ENCODE peak calls at places on chromosome 14, in six cellular contexts. C is IMR-90, L is neuronal stem cell, W is mesenchymal stem cell, E is mesendoderm, G is H1. V is an unnamed sample.
A peak's percentile ranks its signal among the peaks of the same experiment; 100 is the strongest.

GRCh38 chr14:77707355-77707723 is 484 bp downstream of the ALKBH1 start:
- DNase-seq in L (peak; percentile 14), W (peak; percentile 71), C (peak; percentile 63), G (no peak), E (peak; percentile 51), V (no peak)

GRCh38 chr14:54606631-54607133 is 39.8 kb downstream of the SAMD4A start:
- DNase-seq in G (no peak), L (no peak), E (no peak), C (peak; percentile 83), W (peak; percentile 74), V (no peak)

GRCh38 chr14:91108941-91109611 is 4.8 kb upstream of the DGLUCY start:
- DNase-seq in W (no peak), G (no peak), C (no peak), E (no peak), L (no peak), V (no peak)

GRCh38 chr14:34052658-34053014 is 101.8 kb upstream of the EGLN3 start:
- DNase-seq in L (no peak), C (no peak), G (no peak), W (peak; percentile 86), E (peak; percentile 80), V (peak; percentile 39)

GRCh38 chr14:101933209-101933608 is 31.2 kb upstream of the DYNC1H1 start:
- DNase-seq in W (no peak), C (no peak), L (no peak), E (no peak), G (no peak), V (no peak)

GRCh38 chr14:53470351-53471043 is 317.4 kb upstream of the DDHD1 start:
- DNase-seq in L (no peak), C (peak; percentile 60), E (peak; percentile 52), W (no peak), G (no peak), V (no peak)

GRCh38 chr14:23640524-23641141 is 4.5 kb downstream of the DHRS2 start:
- DNase-seq in E (peak; percentile 43), C (peak; percentile 49), W (no peak), L (no peak), G (no peak), V (peak; percentile 49)

GRCh38 chr14:92584221-92584620 is 70.6 kb downstream of the RIN3 start:
- DNase-seq in E (no peak), G (no peak), W (no peak), L (no peak), C (no peak), V (no peak)

GRCh38 chr14:94390372-94391086 is 2.1 kb upstream of the SERPINA1 start:
- DNase-seq in W (no peak), C (no peak), E (no peak), L (no peak), G (no peak), V (no peak)

GRCh38 chr14:44099752-44100462 is 407.2 kb downstream of the FSCB start:
- DNase-seq in G (no peak), L (no peak), C (no peak), E (no peak), W (no peak), V (no peak)

DNA sequence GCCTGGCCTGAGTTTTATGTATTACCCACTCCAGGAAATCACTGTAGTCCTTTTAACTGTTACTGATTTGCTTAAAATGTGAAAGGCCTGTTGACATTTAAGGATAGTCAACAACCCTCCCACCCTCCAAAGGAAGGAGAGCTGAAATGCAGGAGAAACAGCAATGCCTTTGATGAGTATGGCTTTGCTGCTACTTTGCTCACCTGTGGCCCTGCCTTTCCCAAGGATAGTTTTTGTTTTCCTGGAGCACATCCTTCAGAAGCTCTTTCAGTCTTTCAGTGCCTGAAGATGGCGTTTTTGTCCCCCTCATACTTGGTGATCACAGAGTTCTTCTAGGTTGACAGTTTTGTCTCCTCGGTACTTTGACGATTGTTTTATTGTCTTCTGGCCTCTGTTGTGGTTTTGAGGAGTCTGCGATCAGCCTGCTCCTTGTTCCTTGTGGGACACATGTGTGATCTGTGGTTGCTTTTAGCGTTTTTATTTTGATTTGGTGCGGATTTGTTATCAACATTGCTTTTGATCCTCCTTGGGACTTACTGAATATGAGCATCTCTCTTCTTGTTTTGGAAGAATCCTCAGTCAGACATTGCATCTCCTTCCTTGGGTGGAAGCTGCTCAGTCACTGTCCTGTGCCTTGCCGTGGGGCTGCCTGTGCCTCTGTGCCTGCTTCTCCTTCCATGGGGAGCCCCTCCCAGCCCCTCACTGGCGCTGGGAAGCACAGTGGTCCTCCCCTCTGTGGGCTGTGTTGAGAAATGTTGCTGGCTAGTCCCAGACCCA is 17.2 kb downstream of the PACS2 start:
- DNase-seq in L (no peak), C (no peak), W (no peak), E (no peak), G (no peak), V (no peak)
- H3K79me1 ChIP-seq in L (peaks cover 4% of the 10 kb centered on the region), C (peaks cover 61% of the 10 kb centered on the region), W (peaks cover 70% of the 10 kb centered on the region), E (peaks cover 20% of the 10 kb centered on the region), G (peaks cover 52% of the 10 kb centered on the region), V (peaks cover 8% of the 10 kb centered on the region)

GRCh38 chr14:26370118-26370517 is 227.7 kb downstream of the NOVA1 start:
- DNase-seq in W (peak; percentile 74), E (no peak), L (no peak), G (no peak), C (peak; percentile 4), V (no peak)
- H2BK15ac ChIP-seq in W (no peak overlapping the region), E (no peak overlapping the region), L (no peak overlapping the region), G (no peak overlapping the region), C (no peak overlapping the region), V (no peak overlapping the region)

GRCh38 chr14:89255012-89255411 is 162.0 kb downstream of the FOXN3 start:
- DNase-seq in W (no peak), C (no peak), E (no peak), L (no peak), G (no peak), V (no peak)
- H3K18ac ChIP-seq in W (no peak overlapping the region), C (no peak overlapping the region), E (no peak overlapping the region), L (no peak overlapping the region), G (no peak overlapping the region), V (no peak overlapping the region)

GRCh38 chr14:64641760-64642159 is 62.5 kb upstream of the PLEKHG3 start:
- DNase-seq in E (no peak), C (no peak), G (no peak), W (no peak), L (no peak), V (no peak)
- H3K79me1 ChIP-seq in E (no peaks in the 10 kb centered on the region), C (no peaks in the 10 kb centered on the region), G (no peaks in the 10 kb centered on the region), W (no peaks in the 10 kb centered on the region), L (no peaks in the 10 kb centered on the region), V (no peaks in the 10 kb centered on the region)

DNA sequence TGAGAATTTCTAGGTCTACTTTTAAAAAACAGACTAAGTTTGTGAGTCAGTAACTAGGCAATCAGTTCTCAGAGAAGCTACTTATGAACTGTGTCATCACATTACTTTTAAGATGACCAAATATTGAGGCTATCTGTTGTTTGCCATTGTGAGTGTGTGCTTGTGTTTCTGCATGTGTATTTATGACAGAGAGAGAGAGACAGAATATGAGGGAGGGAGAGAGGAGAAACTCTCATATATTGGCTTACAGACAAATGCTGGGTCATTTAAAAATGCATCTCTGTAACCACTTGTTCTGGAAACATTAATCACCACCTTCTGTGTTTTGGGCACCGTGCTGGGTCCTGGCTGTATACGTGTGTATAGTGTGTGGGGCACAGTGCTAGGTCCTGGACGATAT is 161.5 kb upstream of the FRMD6 start:
- DNase-seq in C (peak; percentile 83), E (no peak), G (no peak), L (no peak), W (peak; percentile 71), V (no peak)
- H2BK15ac ChIP-seq in C (peak overlapping the region; percentile 96), E (no peak overlapping the region), G (no peak overlapping the region), L (no peak overlapping the region), W (no peak overlapping the region), V (no peak overlapping the region)

GRCh38 chr14:73742520-73743238 is 28.5 kb upstream of the PNMA1 start:
- DNase-seq in L (no peak), C (no peak), G (no peak), W (no peak), E (no peak), V (peak; percentile 17)

GRCh38 chr14:73743431-73743931 is 29.3 kb upstream of the PNMA1 start:
- DNase-seq in W (peak; percentile 79), C (no peak), L (no peak), G (no peak), E (no peak), V (peak; percentile 18)

GRCh38 chr14:73740921-73741326 is 26.7 kb upstream of the PNMA1 start:
- DNase-seq in W (peak; percentile 57), L (no peak), E (peak; percentile 67), C (no peak), G (no peak), V (peak; percentile 86)

GRCh38 chr14:73741386-73741875 is 27.2 kb upstream of the PNMA1 start:
- DNase-seq in W (peak; percentile 87), G (peak; percentile 47), E (peak; percentile 90), L (no peak), C (peak; percentile 66), V (peak; percentile 91)

DNA sequence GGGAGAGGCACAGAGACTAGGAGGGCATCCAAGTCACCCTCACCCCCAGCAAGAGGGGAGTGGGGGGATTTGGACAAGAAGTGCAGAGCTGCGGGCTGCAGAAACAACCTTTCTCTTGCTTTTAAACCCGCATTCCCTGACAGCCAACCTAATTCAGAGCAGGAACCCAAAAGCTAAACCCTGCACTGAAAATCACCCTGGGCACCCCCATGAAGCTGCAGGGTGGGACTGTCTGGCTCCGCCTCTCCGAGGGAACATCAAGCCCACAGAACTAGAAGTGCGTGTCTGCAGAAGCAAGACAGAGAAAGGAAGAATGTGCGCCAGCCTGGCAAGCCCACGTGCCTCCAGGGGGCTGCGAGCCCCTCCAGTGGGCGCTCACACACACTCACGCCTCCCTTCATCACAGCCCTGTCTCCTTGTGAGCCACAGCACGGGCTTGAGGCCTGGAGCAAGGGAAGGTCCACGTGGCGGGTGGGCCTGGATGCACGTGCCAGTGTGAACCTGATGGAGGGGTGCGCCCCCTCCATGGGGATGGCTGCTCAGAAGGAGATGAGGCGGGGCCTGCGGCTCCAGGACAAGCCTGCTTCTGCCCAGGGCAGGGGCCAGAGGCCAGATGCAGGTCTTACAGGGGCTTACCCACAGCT is 27.8 kb upstream of the PNMA1 start:
- DNase-seq in W (peak; percentile 61), G (no peak), L (no peak), C (no peak), E (no peak), V (peak; percentile 38)
- H3K18ac ChIP-seq in W (peak overlapping the region; percentile 59), G (peak overlapping the region; percentile 62), L (peak overlapping the region; percentile 93), C (peak overlapping the region; percentile 47), E (no peak overlapping the region), V (peak overlapping the region; percentile 8)

DNA sequence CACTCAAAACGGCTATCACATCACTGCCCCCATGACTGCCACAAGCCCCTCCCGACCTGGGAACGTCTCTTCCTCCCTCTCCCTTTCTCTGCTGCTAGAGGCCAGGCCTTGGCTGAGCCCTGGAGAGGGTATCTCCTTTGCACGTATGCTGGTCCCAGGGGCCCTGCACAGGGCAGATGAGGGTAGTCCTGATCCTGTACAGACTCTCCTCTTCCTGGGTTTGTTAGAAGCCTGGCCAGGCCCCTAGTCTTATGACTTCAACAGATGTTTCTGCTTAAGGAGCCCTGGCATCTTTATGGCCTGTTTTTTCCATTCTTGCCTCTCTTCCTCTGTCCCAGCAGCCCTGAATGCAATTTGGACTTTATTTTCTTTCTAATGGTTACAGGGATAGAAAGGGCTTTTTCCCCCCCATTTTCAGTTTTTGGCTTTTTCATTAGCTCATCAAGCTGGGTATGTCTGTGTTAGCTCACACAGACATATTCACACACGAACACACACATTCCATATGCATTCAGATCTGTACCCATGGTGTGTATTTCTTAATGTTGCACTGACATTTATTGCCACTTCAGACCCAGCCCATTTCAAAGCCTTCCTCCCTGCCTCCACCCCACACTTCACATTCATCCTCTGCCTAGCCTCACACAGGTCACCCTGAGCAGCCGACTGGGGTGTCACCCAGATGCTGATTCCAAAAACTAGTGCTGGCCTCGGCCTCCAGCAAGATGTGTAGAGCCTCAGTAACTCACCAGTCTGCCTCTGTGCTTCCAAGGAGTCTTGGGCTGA is 203.2 kb downstream of the ZFP36L1 start:
- DNase-seq in G (no peak), L (no peak), C (peak; percentile 66), E (no peak), W (peak; percentile 97), V (no peak)
- H3K79me1 ChIP-seq in G (no peaks in the 10 kb centered on the region), L (no peaks in the 10 kb centered on the region), C (no peaks in the 10 kb centered on the region), E (no peaks in the 10 kb centered on the region), W (no peaks in the 10 kb centered on the region), V (no peaks in the 10 kb centered on the region)